ENCODE peak calls at places on chromosomes 6 and 20, in four cellular contexts. O is spleen, U is NCI-H1417, X is NCI-H2171 treated with DMSO at 0.1 percent for 48 hours. C is an unnamed sample.

GRCh38 chr6:52253494-52253893 is 9.2 kb upstream of the IL17F start:
- DNase-seq in O (no peak), U (no peak), X (no peak), C (no peak)

GRCh38 chr6:31663961-31664789 is 622 bp downstream of the GPANK1 start:
- DNase-seq in O (peak; percentile 82), U (no peak), X (no peak), C (no peak)

GRCh38 chr20:49825521-49826033 is 12.9 kb downstream of the SLC9A8 start:
- DNase-seq in O (no peak), U (peak; percentile 23), X (no peak), C (peak; percentile 64)

GRCh38 chr6:43274916-43275597 is 23.0 kb upstream of the SLC22A7 start:
- DNase-seq in O (no peak), U (no peak), X (no peak), C (no peak)

GRCh38 chr6:3301506-3301905 is 42.8 kb downstream of the PSMG4 start:
- DNase-seq in O (peak; percentile 38), U (no peak), X (no peak), C (no peak)

GRCh38 chr6:40874495-40874894 is 164.5 kb downstream of the UNC5CL start:
- DNase-seq in O (no peak), U (no peak), X (no peak), C (no peak)

GRCh38 chr6:11675610-11676009 is 103.0 kb downstream of the ADTRP start:
- DNase-seq in O (no peak), U (no peak), X (no peak), C (no peak)

GRCh38 chr6:56916849-56917551 is 37.9 kb upstream of the BEND6 start:
- DNase-seq in O (no peak), U (no peak), X (peak; percentile 36), C (no peak)

GRCh38 chr20:13158339-13158738 is 62.7 kb upstream of the ISM1 start:
- DNase-seq in O (no peak), U (no peak), X (no peak), C (no peak)

GRCh38 chr20:57686931-57687652 is 22.7 kb downstream of the PMEPA1 start:
- DNase-seq in O (no peak), U (no peak), X (no peak), C (no peak)

GRCh38 chr20:2382833-2383232 is 2.1 kb downstream of the TGM6 start:
- DNase-seq in O (no peak), U (no peak), X (no peak), C (no peak)

GRCh38 chr6:53179961-53180651 is 31.5 kb upstream of the GCM1 start:
- DNase-seq in O (peak; percentile 77), U (peak; percentile 70), X (peak; percentile 6), C (peak; percentile 82)

C was measured in NCI-H774.